ENCODE peak calls at places on chromosomes 7 and 10, in seven cellular contexts. E is mesendoderm, J is neuronal stem cell, I is H1, N is mesenchymal stem cell, C is H9, O is trophoblast cell. P is an unnamed sample.

GRCh38 chr7:25429731-25430130 is 201.4 kb upstream of the NPVF start:
- DNase-seq in E (no peak), C (no peak), J (no peak), O (no peak), N (peak; percentile 15), I (no peak), P (no peak)

GRCh38 chr7:121831320-121831719 is 41.6 kb upstream of the PTPRZ1 start:
- DNase-seq in C (no peak), N (no peak), O (no peak), J (no peak), I (no peak), E (no peak), P (no peak)

GRCh38 chr10:131082201-131082850 is 229.2 kb downstream of the TCERG1L start:
- DNase-seq in J (no peak), C (no peak), E (no peak), O (no peak), I (no peak), N (no peak), P (no peak)

GRCh38 chr7:100580466-100581283 is 5.3 kb downstream of the LRCH4 start:
- DNase-seq in N (no peak), C (no peak), I (no peak), O (no peak), E (no peak), J (no peak), P (no peak)

GRCh38 chr10:44506386-44506785 is 121.5 kb upstream of the CXCL12 start:
- DNase-seq in C (no peak), I (no peak), N (no peak), J (no peak), E (no peak), O (no peak), P (no peak)

GRCh38 chr7:27723086-27723485 is 16.9 kb upstream of the TAX1BP1 start:
- DNase-seq in O (no peak), I (no peak), N (no peak), E (no peak), C (no peak), J (no peak), P (no peak)

GRCh38 chr7:11959121-11959520 is 127.1 kb upstream of the THSD7A start:
- DNase-seq in E (no peak), O (no peak), N (no peak), C (no peak), I (no peak), J (no peak), P (no peak)

GRCh38 chr10:89053555-89053954 is 63.0 kb downstream of the FAS start:
- DNase-seq in I (no peak), J (no peak), C (no peak), E (no peak), O (no peak), N (no peak), P (no peak)

GRCh38 chr7:93228302-93228701 is 2.0 kb upstream of the HEPACAM2 start:
- DNase-seq in N (peak; percentile 68), I (no peak), C (no peak), J (peak; percentile 31), O (peak; percentile 2), E (peak; percentile 60), P (peak; percentile 70)

GRCh38 chr7:102068846-102069245 is 217.8 kb upstream of the SH2B2 start:
- DNase-seq in C (no peak), O (no peak), I (no peak), J (no peak), N (no peak), E (no peak), P (no peak)

GRCh38 chr7:93117327-93117726 is 452 bp downstream of the SAMD9 start:
- DNase-seq in N (no peak), J (no peak), E (no peak), C (no peak), I (no peak), O (peak; percentile 25), P (no peak)

GRCh38 chr10:70619271-70620019 is 16.9 kb upstream of the PRF1 start:
- DNase-seq in E (peak; percentile 78), I (no peak), N (peak; percentile 35), C (no peak), J (no peak), O (peak; percentile 38), P (peak; percentile 29)

GRCh38 chr10:75717126-75717916 is 285.9 kb downstream of the LRMDA start:
- DNase-seq in E (no peak), O (no peak), N (no peak), J (no peak), I (no peak), C (no peak), P (no peak)

GRCh38 chr10:125692932-125693847 is 10.2 kb upstream of the TEX36 start:
- DNase-seq in C (no peak), E (no peak), I (no peak), O (no peak), N (no peak), J (no peak), P (peak; percentile 7)

GRCh38 chr7:107277331-107277730 is 108.5 kb downstream of the HBP1 start:
- DNase-seq in C (no peak), E (no peak), O (no peak), I (no peak), J (no peak), N (no peak), P (peak; percentile 4)

GRCh38 chr10:129105266-129105665 is 361.8 kb upstream of the MGMT start:
- DNase-seq in I (no peak), O (no peak), N (peak; percentile 42), J (no peak), E (no peak), C (no peak), P (peak; percentile 66)

GRCh38 chr7:12884856-12885440 is 197.5 kb downstream of the ARL4A start:
- DNase-seq in E (peak; percentile 4), J (no peak), C (no peak), O (no peak), N (peak; percentile 1), I (no peak), P (peak; percentile 61)

GRCh38 chr10:60353519-60354258 is 36.0 kb downstream of the ANK3 start:
- DNase-seq in J (no peak), N (peak; percentile 92), I (no peak), C (no peak), O (no peak), E (peak; percentile 27), P (peak; percentile 29)

GRCh38 chr7:127588697-127589482 is 679 bp downstream of the ARF5 start:
- DNase-seq in O (peak; percentile 55), C (peak; percentile 85), I (peak; percentile 31), N (peak; percentile 62), E (peak; percentile 86), J (peak; percentile 48), P (peak; percentile 51)

GRCh38 chr10:99993994-99994689 is 15.6 kb downstream of the DNMBP start:
- DNase-seq in J (no peak), I (no peak), O (peak; percentile 34), E (peak; percentile 62), C (no peak), N (peak; percentile 98), P (peak; percentile 95)

GRCh38 chr10:99999319-100000108 is 10.2 kb downstream of the DNMBP start:
- DNase-seq in E (no peak), I (no peak), C (no peak), N (no peak), O (no peak), J (no peak), P (no peak)

GRCh38 chr10:99996934-99997648 is 12.7 kb downstream of the DNMBP start:
- DNase-seq in E (peak; percentile 42), C (no peak), I (no peak), J (no peak), O (no peak), N (peak; percentile 77), P (peak; percentile 71)

GRCh38 chr10:99994801-99995200 is 14.9 kb downstream of the DNMBP start:
- DNase-seq in J (no peak), O (no peak), I (no peak), E (no peak), C (no peak), N (no peak), P (no peak)

DNA sequence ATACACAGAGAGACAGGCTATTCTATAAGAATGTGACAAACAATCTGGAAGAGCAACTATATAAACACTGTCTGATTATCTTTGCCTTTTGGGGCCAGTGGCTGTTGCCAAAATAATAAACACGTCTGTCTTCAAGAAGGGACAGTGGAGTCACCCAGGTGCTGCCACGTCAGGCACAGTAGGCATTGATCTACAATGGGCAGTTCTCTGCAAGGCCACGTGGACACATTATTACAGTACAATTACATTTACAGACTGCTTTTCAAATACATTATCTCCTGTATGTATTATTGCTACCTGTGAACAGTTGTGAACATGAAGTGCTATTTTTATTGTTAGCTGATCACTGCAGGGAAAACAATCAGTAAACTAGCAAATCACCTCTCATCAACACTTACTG is 14.0 kb downstream of the DNMBP start:
- DNase-seq in I (no peak), J (no peak), E (no peak), C (no peak), O (no peak), N (no peak), P (no peak)
- H2AK5ac ChIP-seq in I (no peak overlapping the region), J (no peak overlapping the region), E (no peak overlapping the region), C (no peak overlapping the region), O (no peak overlapping the region), N (no peak overlapping the region), P (no peak overlapping the region)

GRCh38 chr10:2893446-2893845 is 173.9 kb upstream of the PFKP start:
- DNase-seq in I (no peak), O (no peak), J (no peak), N (no peak), E (no peak), C (no peak), P (no peak)
- H2AK5ac ChIP-seq in I (no peak overlapping the region), O (no peak overlapping the region), J (no peak overlapping the region), N (no peak overlapping the region), E (no peak overlapping the region), C (no peak overlapping the region), P (no peak overlapping the region)

DNA sequence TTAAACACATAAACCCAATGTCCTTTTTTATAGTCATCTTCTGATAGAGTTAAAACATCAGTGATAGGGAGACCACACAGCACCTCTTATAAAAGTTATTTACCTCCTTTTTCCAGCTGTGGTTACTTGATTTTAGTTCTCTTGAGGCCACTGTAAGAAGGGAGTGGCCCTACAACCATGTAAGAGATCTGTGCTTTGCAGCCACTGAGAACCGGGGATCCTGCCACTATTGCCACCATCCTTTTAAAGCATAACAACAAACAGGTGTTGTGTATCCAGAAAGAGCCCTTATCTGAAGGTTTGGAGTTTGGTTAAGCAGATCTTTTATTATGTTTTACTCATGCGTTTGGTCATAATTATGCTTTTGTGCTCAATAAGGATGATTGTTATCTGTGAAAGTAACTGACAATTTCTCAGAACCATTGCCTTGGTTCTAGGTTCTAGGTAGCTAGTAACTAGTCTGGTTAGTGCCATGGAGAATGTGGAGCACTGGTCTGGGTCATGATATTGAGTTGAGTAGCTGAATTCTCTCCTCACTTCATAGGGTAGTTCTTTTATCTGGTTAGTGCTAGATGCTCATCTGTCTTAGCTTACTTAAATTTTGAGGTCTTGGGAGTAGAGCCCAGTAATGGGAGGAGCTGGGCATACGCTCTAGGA is 56.5 kb downstream of the ST7 start:
- DNase-seq in I (no peak), J (no peak), C (no peak), E (no peak), N (no peak), O (no peak), P (no peak)
- H2AK5ac ChIP-seq in I (no peak overlapping the region), J (no peak overlapping the region), C (no peak overlapping the region), E (no peak overlapping the region), N (peak overlapping the region; percentile 11), O (no peak overlapping the region), P (no peak overlapping the region)

DNA sequence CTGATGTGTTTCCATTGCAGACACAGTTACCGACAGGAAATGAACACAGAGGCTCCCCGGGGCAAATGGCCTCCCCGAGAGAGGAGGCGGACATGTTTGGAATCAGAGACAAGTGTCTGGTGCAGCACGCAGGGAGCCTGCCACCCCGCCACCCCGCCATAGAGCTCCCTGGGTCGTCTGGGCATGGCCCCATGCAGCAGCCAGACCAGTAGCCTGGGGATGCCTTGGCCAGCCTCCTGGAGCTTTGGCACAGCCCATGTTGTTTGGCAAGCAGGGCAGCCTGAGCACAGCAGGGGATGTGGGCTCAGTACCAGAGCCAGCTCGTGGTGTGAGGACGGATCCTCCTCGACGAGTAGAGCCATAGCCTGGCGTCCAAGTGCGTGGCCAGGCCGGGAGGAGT is 80.8 kb downstream of the NKX6-2 start:
- DNase-seq in C (peak; percentile 20), I (no peak), N (no peak), E (no peak), J (no peak), O (no peak), P (no peak)
- H2AK5ac ChIP-seq in C (no peak overlapping the region), I (no peak overlapping the region), N (no peak overlapping the region), E (no peak overlapping the region), J (no peak overlapping the region), O (no peak overlapping the region), P (no peak overlapping the region)